ENCODE peak calls at places on chromosomes 1 and 21, in nine cellular contexts. T is A549; K is transverse colon; U is cardiac fibroblast; L is lung; Z is CD8-positive, alpha-beta T cell; J is HL-60; P is AG04450; V is GM23338. A is an unnamed sample.

GRCh38 chr1:153985984-153986761 is at the start of gene RAB13:
- DNase-seq in T (peak), K (peak), U (peak), L (peak), Z (no peak), J (no peak), P (no peak), V (peak), A (peak)

GRCh38 chr1:8170059-8170835 is 144.1 kb upstream of the ERRFI1 start:
- DNase-seq in T (no peak), K (no peak), U (no peak), L (no peak), Z (no peak), J (no peak), P (no peak), V (no peak), A (no peak)

GRCh38 chr1:39761016-39761415 is 10.1 kb downstream of the OXCT2 start:
- DNase-seq in T (no peak), K (no peak), U (no peak), L (no peak), Z (no peak), J (no peak), P (no peak), V (no peak), A (no peak)

GRCh38 chr1:53956308-53957168 is 10.4 kb downstream of the LRRC42 start:
- DNase-seq in T (no peak), K (no peak), U (no peak), L (no peak), Z (no peak), J (no peak), P (no peak), V (no peak), A (peak)

GRCh38 chr1:6245086-6245868 is 1.3 kb downstream of the HES3 start:
- DNase-seq in T (peak), K (peak), U (peak), L (peak), Z (peak), J (peak), P (peak), V (peak), A (peak)

GRCh38 chr21:44418876-44419230 is 36.5 kb upstream of the LRRC3 start:
- DNase-seq in T (no peak), K (no peak), U (no peak), L (no peak), Z (no peak), J (no peak), P (no peak), V (no peak), A (no peak)

GRCh38 chr1:32981003-32981909 is 16.6 kb upstream of the RNF19B start:
- DNase-seq in T (peak), K (peak), U (peak), L (peak), Z (peak), J (peak), P (peak), V (peak), A (peak)

GRCh38 chr1:71015745-71016144 is 31.9 kb downstream of the PTGER3 start:
- DNase-seq in T (no peak), K (no peak), U (no peak), L (no peak), Z (no peak), J (no peak), P (no peak), V (no peak), A (no peak)

GRCh38 chr1:29532741-29533140 is 296.4 kb downstream of the PTPRU start:
- DNase-seq in T (no peak), K (no peak), U (peak), L (peak), Z (no peak), J (no peak), P (no peak), V (no peak), A (no peak)

GRCh38 chr1:201850053-201850397 is 21.1 kb downstream of the IPO9 start:
- DNase-seq in T (no peak), K (no peak), U (peak), L (peak), Z (no peak), J (no peak), P (peak), V (no peak), A (peak)

GRCh38 chr1:169044971-169045370 is 61.5 kb upstream of the ATP1B1 start:
- DNase-seq in T (no peak), K (no peak), U (no peak), L (no peak), Z (no peak), J (no peak), P (no peak), V (no peak), A (no peak)

GRCh38 chr1:169041371-169041770 is 65.1 kb upstream of the ATP1B1 start:
- DNase-seq in T (no peak), K (no peak), U (no peak), L (no peak), Z (no peak), J (no peak), P (no peak), V (no peak), A (no peak)

GRCh38 chr1:169042377-169042776 is 64.1 kb upstream of the ATP1B1 start:
- DNase-seq in T (no peak), K (no peak), U (no peak), L (no peak), Z (no peak), J (no peak), P (no peak), V (no peak), A (no peak)

GRCh38 chr1:169044296-169044695 is 62.2 kb upstream of the ATP1B1 start:
- DNase-seq in T (no peak), K (no peak), U (no peak), L (no peak), Z (peak), J (peak), P (no peak), V (no peak), A (no peak)

DNA sequence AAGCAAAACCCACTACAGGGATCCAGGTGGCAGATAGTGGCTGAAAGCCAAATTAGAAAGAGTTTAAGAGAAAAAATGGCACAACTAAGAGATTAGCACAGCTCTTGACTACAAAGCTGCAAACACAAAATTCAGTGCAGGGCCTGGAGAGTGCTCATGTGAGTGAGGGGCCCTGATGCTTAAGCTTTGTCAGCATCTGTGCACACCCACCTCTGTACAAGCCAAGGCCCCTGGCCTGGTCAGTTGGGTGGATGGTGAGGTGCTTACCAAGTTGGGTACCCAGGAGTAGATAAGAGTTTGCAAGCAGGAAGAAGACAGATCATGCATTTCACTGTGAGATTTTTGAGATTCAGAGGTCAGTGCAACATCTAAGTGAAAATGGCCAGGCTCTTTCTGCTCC is 62.7 kb upstream of the ATP1B1 start:
- DNase-seq in T (no peak), K (no peak), U (no peak), L (no peak), Z (no peak), J (no peak), P (no peak), V (no peak), A (no peak)
- H3K4me3 ChIP-seq in T (no peak), K (no peak), U (no peak), L (no peak), Z (no peak), J (no peak), P (no peak), V (no peak), A (no peak)

DNA sequence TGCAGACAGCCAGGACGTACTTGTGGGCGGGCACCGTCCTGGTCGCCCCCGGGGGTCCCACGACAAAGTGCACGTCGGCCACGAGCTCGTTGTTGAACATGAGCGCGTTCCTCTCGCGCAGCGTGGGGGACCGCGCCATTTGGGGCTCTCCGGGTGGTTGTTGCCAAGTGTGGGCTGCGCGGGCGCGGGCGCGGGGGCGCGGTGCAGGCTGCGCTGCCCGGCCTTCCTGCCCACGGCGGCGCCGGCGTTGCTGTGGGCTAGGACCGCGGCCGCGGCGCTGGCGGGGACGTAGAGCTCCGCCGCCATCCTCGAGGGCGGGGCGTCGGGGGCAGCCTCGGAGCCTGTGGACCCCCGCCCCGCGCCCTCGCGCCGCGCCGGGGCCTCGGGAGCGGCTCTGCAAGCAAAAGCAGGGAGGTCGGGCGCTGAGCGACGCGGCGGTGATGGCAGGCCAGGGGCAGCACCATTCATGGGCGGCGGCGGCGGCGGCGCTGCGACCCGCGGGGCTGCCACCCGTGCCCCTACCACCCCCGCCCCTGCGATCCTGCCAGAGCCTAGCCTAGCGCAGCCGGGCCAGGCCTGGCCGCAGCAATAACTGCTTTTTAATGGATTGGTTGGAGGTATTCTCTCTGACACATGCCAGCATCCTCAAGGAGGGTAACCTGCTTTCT is 10.4 kb downstream of the CNR2 start:
- DNase-seq in T (no peak), K (no peak), U (no peak), L (no peak), Z (no peak), J (no peak), P (no peak), V (peak), A (no peak)
- H3K4me3 ChIP-seq in T (no peak), K (peak), U (no peak), L (peak), Z (no peak), J (no peak), P (no peak), V (peak), A (no peak)

DNA sequence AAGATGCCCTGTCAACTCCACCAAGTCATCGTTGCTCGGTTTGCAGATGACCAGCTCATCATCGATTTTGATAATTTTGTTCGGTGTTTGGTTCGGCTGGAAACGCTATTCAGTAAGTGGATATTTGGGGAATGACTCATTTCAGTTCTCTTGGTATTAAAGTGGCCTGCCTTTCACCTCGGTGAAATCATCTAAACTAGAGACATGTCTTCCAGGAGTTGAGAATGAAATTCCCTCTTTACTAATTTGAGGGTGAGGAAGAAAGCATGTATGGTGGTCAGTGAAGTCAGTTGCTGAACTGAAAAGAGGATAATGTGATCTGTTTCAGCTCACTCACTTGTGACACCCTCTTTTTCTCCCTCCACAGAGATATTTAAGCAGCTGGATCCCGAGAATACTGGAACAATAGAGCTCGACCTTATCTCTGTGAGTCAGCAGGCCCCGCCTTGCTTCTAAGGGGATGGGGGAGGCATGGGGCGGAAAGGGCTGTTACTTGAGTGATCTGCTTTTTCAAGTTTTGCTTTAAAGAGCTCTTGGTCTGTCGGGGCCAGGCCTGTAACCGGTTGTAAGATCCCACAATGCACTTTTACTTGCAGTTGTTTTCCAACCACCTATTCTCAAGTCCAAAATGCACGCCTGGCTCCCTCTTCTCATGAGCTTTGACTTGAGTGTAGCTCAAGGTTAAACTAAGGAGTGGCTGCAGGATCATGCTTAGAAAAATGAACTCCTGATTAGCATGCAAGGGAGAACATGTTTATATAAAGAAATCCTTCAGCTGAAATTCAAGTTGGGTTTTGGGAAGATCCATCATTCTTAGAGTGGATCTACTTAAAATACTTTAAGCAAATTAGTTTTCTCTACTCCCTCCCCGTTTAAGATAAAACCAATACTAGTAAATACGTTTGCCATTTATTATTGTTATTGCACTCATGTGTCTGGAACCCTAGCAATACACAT is 59.8 kb downstream of the CAPN2 start:
- DNase-seq in T (peak), K (no peak), U (peak), L (peak), Z (no peak), J (no peak), P (peak), V (peak), A (peak)
- H3K4me3 ChIP-seq in T (no peak), K (no peak), U (peak), L (no peak), Z (no peak), J (no peak), P (no peak), V (no peak), A (no peak)

DNA sequence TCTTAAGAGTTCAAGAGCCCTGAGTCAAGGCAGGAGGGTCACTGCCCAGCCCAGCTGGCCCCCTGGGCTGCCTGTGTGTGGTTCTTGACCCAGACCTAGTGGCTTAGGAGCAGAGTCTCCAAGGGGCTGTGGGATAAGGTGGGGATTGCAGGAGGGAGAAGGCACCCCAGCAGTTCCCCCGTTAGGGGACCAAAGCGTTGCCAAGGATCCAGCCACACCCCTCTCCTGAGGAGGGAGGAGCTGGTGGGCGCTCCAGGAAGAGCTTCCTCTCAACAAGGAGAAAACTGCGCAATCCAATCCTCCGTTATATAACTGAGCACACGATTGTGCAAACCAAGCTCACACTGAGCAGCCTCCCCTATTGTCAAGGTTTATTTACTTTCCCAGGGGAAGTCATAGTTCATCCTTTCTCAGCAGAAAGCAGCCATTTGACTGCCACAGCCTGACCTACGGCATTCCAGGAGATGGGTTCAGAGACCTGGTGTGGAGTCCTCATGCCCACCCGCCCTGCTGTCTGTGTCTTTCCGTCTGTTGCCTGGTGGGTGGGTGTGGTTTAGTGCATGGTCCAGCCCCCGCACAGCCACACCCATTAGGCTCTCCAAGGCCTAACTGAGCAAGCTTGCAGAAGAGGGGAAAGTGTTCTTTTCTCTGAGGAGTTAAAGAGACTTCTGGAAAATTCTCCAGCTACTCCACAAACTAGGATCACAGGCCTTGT is 3.5 kb downstream of the EPHX1 start:
- DNase-seq in T (peak), K (peak), U (peak), L (peak), Z (no peak), J (peak), P (no peak), V (peak), A (peak)
- H3K4me3 ChIP-seq in T (no peak), K (no peak), U (peak), L (no peak), Z (no peak), J (peak), P (no peak), V (no peak), A (peak)

DNA sequence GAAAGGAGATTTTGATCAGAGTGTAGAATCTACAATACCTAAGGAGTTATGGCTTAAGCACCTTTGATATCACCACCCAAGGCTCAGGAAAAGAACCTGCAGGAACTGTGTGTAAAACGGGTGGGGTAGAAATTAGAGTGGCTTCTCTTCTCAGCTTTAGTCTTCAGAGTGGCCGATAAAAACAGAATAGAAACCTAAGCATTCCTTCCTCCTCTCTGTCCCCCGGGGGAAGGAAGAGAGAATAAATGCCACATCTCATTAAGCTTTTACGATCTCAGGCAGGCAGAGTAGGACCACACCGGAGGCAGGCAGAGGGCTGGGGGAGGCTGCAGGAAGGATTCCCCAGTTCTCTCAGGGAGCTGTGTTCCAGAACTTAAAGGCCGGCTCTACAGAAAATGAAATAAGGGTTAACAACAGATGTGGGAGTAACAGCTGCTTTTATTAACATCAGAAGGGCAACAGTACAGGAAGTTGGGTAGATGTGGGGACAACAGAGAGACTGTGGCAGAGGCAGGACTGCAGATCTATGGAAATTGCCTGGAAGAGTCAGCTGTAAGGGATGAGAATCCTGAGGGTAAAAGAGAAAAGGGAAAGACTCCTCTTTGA is 24.5 kb upstream of the MEF2D start:
- DNase-seq in T (no peak), K (no peak), U (no peak), L (no peak), Z (no peak), J (no peak), P (no peak), V (no peak), A (no peak)
- H3K4me3 ChIP-seq in T (no peak), K (no peak), U (no peak), L (no peak), Z (no peak), J (no peak), P (no peak), V (no peak), A (no peak)

GRCh38 chr1:9291914-9292360 is 757 bp upstream of the SPSB1 start:
- DNase-seq in T (no peak), K (peak), U (peak), L (no peak), Z (no peak), J (no peak), P (no peak), V (peak), A (peak)
- H3K4me3 ChIP-seq in T (peak), K (peak), U (peak), L (peak), Z (no peak), J (no peak), P (peak), V (peak), A (peak)

GRCh38 chr1:62355095-62355494 is 35.9 kb upstream of the KANK4 start:
- DNase-seq in T (no peak), K (no peak), U (no peak), L (no peak), Z (no peak), J (no peak), P (no peak), V (no peak), A (no peak)

GRCh38 chr1:62353853-62354252 is 34.6 kb upstream of the KANK4 start:
- DNase-seq in T (no peak), K (no peak), U (no peak), L (no peak), Z (no peak), J (no peak), P (no peak), V (no peak), A (no peak)

GRCh38 chr1:62358974-62359373 is 39.7 kb upstream of the KANK4 start:
- DNase-seq in T (no peak), K (no peak), U (no peak), L (no peak), Z (no peak), J (no peak), P (no peak), V (no peak), A (no peak)

GRCh38 chr1:62357916-62358315 is 38.7 kb upstream of the KANK4 start:
- DNase-seq in T (no peak), K (no peak), U (no peak), L (no peak), Z (no peak), J (no peak), P (no peak), V (no peak), A (no peak)

DNA sequence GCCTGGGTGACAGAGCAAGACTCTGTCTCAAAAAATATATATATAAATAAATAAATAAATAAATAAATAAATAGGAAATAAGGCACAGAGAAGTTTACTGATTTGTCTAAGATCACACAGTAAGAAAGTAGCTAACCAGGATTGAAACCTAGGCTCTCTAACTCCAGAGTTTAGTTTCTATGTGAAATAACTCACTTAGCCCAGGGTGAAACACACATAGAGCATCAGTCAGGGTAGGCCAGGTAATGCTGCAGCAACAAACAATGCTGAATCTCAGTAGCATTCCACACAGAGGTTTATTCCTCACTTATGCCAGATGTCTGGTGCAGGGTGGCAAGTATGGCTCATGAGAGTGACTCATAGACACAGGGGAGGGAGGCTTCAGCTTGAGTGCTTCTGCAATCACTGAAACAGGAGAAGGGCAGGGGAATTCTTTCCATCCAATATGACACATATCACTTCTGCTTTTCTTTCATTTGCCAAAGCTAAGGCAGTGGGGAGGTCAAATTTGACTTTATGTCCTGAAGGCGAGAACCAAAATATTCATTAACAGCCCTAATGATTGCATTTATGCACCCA is 37.1 kb upstream of the KANK4 start:
- DNase-seq in T (peak), K (no peak), U (peak), L (peak), Z (no peak), J (no peak), P (peak), V (no peak), A (peak)
- H3K4me3 ChIP-seq in T (no peak), K (no peak), U (no peak), L (no peak), Z (no peak), J (no peak), P (no peak), V (no peak), A (no peak)